ENCODE peak calls at places on chromosomes 13 and 19, in five cellular contexts. Q, B, E, T and K are unnamed samples.

GRCh38 chr13:24032674-24033073 is 127.8 kb upstream of the SPATA13 start:
- DNase-seq in T (no peak), E (no peak), Q (no peak), B (no peak), K (no peak)

GRCh38 chr13:113238542-113238941 is 29.1 kb downstream of the CUL4A start:
- DNase-seq in B (no peak), T (no peak), Q (no peak), E (no peak), K (no peak)

GRCh38 chr19:6457958-6458694 is 1.5 kb downstream of the SLC25A23 start:
- DNase-seq in Q (no peak), T (no peak), E (no peak), B (no peak), K (no peak)

GRCh38 chr13:113918981-113919646 is 54.8 kb downstream of the C13orf46 start:
- DNase-seq in Q (no peak), T (no peak), E (no peak), B (peak), K (no peak)

GRCh38 chr19:44005968-44006367 is 3.2 kb downstream of the ZNF230 start:
- DNase-seq in Q (no peak), B (no peak), T (no peak), E (no peak), K (no peak)

GRCh38 chr19:51156710-51157109 is 14.6 kb downstream of the SIGLEC7 start:
- DNase-seq in Q (no peak), B (no peak), E (no peak), T (no peak), K (no peak)

GRCh38 chr13:42064259-42064658 is 15.8 kb downstream of the DGKH start:
- DNase-seq in Q (no peak), T (peak), E (no peak), B (no peak), K (no peak)

GRCh38 chr13:68081051-68081450 is 850.9 kb upstream of the PCDH9 start:
- DNase-seq in T (no peak), E (no peak), B (no peak), Q (no peak), K (no peak)

GRCh38 chr13:99704390-99704789 is 203.1 kb downstream of the TM9SF2 start:
- DNase-seq in B (no peak), Q (no peak), E (no peak), T (no peak), K (no peak)

GRCh38 chr19:12786149-12786870 is 5.0 kb upstream of the JUNB start:
- DNase-seq in E (no peak), T (no peak), Q (peak), B (no peak), K (no peak)

GRCh38 chr19:6807291-6807690 is 34.8 kb downstream of the VAV1 start:
- DNase-seq in E (no peak), T (no peak), B (no peak), Q (no peak), K (no peak)

GRCh38 chr19:49908480-49909420 is 12.1 kb upstream of the IL4I1 start:
- DNase-seq in E (no peak), Q (no peak), B (no peak), T (no peak), K (no peak)

GRCh38 chr13:49821216-49821820 is 28.8 kb upstream of the KPNA3 start:
- DNase-seq in E (no peak), B (no peak), T (no peak), Q (no peak), K (no peak)